ENCODE peak calls at places on chromosome 13, in four cellular contexts. O is ovary, D is left ventricle myocardium inferior, L is uterus. A is an unnamed sample.

GRCh38 chr13:42102961-42103688 is 54.7 kb downstream of the DGKH start:
- DNase-seq in O (no peak), D (no peak), L (no peak), A (no peak)

GRCh38 chr13:103097366-103097928 is 31.2 kb upstream of the SLC10A2 start:
- DNase-seq in O (no peak), D (no peak), L (no peak), A (no peak)

GRCh38 chr13:99655351-99656091 is 154.2 kb downstream of the TM9SF2 start:
- DNase-seq in O (no peak), D (no peak), L (no peak), A (no peak)

GRCh38 chr13:80338781-80339577 is 1.9 kb downstream of the SPRY2 start:
- DNase-seq in O (peak; percentile 67), D (peak; percentile 76), L (peak; percentile 50), A (peak; percentile 79)

GRCh38 chr13:112073245-112074138 is 6.5 kb downstream of the SOX1 start:
- DNase-seq in O (no peak), D (no peak), L (no peak), A (peak; percentile 54)

GRCh38 chr13:37944476-37945442 is 75.2 kb upstream of the TRPC4 start:
- DNase-seq in O (no peak), D (no peak), L (no peak), A (no peak)

GRCh38 chr13:40665754-40666057 is 735 bp downstream of the FOXO1 start:
- DNase-seq in O (no peak), D (peak; percentile 21), L (no peak), A (peak; percentile 56)

GRCh38 chr13:59356607-59357006 is 807.1 kb downstream of the DIAPH3 start:
- DNase-seq in O (peak; percentile 27), D (peak; percentile 89), L (peak; percentile 51), A (no peak)

GRCh38 chr13:105048685-105049084 is 1486.8 kb downstream of the EFNB2 start:
- DNase-seq in O (no peak), D (no peak), L (no peak), A (peak; percentile 5)

GRCh38 chr13:51311271-51311670 is 28.2 kb upstream of the SERPINE3 start:
- DNase-seq in O (no peak), D (no peak), L (no peak), A (no peak)

GRCh38 chr13:98195054-98195791 is 18.2 kb upstream of the RNF113B start:
- DNase-seq in O (no peak), D (no peak), L (no peak), A (no peak)

GRCh38 chr13:70568571-70568970 is 460.3 kb upstream of the KLHL1 start:
- DNase-seq in O (no peak), D (no peak), L (no peak), A (peak; percentile 15)

GRCh38 chr13:43805071-43805468 is 18.3 kb upstream of the ENOX1 start:
- DNase-seq in O (no peak), D (no peak), L (peak; percentile 21), A (no peak)

GRCh38 chr13:25881946-25882574 is 169.8 kb downstream of the SHISA2 start:
- DNase-seq in O (no peak), D (no peak), L (no peak), A (peak; percentile 50)

GRCh38 chr13:39815345-39816111 is 160.1 kb downstream of the COG6 start:
- DNase-seq in O (peak; percentile 60), D (no peak), L (no peak), A (no peak)

GRCh38 chr13:110371550-110372465 is 64.7 kb downstream of the COL4A2 start:
- DNase-seq in O (no peak), D (no peak), L (peak; percentile 68), A (no peak)

GRCh38 chr13:46178821-46179220 is 3.2 kb downstream of the LCP1 start:
- DNase-seq in O (no peak), D (no peak), L (no peak), A (no peak)

GRCh38 chr13:34506796-34507195 is 435.3 kb upstream of the NBEA start:
- DNase-seq in O (no peak), D (no peak), L (no peak), A (no peak)

GRCh38 chr13:41458939-41459753 is 1.8 kb downstream of the RGCC start:
- DNase-seq in O (no peak), D (peak; percentile 26), L (peak; percentile 20), A (no peak)

GRCh38 chr13:105410602-105411001 is 1124.9 kb downstream of the EFNB2 start:
- DNase-seq in O (no peak), D (peak; percentile 47), L (no peak), A (peak; percentile 61)

GRCh38 chr13:75405976-75406703 is 75.8 kb downstream of the TBC1D4 start:
- DNase-seq in O (no peak), D (no peak), L (no peak), A (no peak)

GRCh38 chr13:94416454-94417080 is 62.9 kb downstream of the DCT start:
- DNase-seq in O (no peak), D (no peak), L (no peak), A (peak; percentile 34)

GRCh38 chr13:99280166-99280565 is 22.0 kb upstream of the GPR18 start:
- DNase-seq in O (no peak), D (no peak), L (no peak), A (no peak)

GRCh38 chr13:43009506-43009905 is 13.9 kb upstream of the DNAJC15 start:
- DNase-seq in O (no peak), D (no peak), L (no peak), A (no peak)

GRCh38 chr13:79385694-79386093 is 20.4 kb downstream of the RBM26 start:
- DNase-seq in O (no peak), D (no peak), L (no peak), A (no peak)

GRCh38 chr13:33933810-33934209 is 115.9 kb downstream of the RFC3 start:
- DNase-seq in O (no peak), D (no peak), L (no peak), A (no peak)

GRCh38 chr13:109869312-109870237 is 83.2 kb upstream of the IRS2 start:
- DNase-seq in O (peak; percentile 87), D (peak; percentile 81), L (peak; percentile 71), A (peak; percentile 9)

GRCh38 chr13:30022796-30023195 is 172.4 kb upstream of the UBL3 start:
- DNase-seq in O (no peak), D (no peak), L (no peak), A (no peak)

GRCh38 chr13:113842336-113843062 is 21.4 kb downstream of the GAS6 start:
- DNase-seq in O (peak; percentile 23), D (peak; percentile 14), L (peak; percentile 12), A (no peak)

GRCh38 chr13:80348308-80348707 is 7.4 kb upstream of the SPRY2 start:
- DNase-seq in O (no peak), D (no peak), L (no peak), A (no peak)

GRCh38 chr13:97199451-97199850 is 22.7 kb upstream of the MBNL2 start:
- DNase-seq in O (no peak), D (no peak), L (no peak), A (no peak)

GRCh38 chr13:41544824-41545707 is 87.7 kb downstream of the RGCC start:
- DNase-seq in O (no peak), D (no peak), L (no peak), A (no peak)

GRCh38 chr13:86710013-86710412 is 910.8 kb upstream of the SLITRK6 start:
- DNase-seq in O (no peak), D (no peak), L (no peak), A (no peak)

GRCh38 chr13:27730191-27730590 is 62.1 kb upstream of the GSX1 start:
- DNase-seq in O (no peak), D (no peak), L (no peak), A (no peak)

DNA sequence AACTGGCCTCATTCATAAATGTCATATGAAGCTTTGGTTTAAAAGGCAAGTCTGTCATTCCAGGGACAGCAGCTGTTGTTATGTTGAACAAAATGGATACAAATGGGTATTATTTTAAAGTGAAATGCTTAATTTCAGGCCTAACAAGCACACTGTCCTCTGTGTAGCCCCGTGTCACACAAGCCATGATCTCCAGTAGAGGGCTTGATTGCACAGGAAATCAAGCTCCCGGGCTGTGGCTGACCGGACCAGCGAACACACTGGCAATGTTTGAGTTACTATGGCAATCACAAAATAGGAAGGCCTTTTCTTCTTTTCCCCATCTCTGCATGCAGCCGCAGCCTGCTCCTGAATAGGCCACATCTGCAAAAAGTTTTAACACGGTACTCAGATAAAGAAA is 64.0 kb upstream of the GSX1 start:
- DNase-seq in O (no peak), D (no peak), L (no peak), A (peak; percentile 28)
- TF ChIP-seq CTCF in O (no peak), D (no peak), L (no peak), A (no peak)

DNA sequence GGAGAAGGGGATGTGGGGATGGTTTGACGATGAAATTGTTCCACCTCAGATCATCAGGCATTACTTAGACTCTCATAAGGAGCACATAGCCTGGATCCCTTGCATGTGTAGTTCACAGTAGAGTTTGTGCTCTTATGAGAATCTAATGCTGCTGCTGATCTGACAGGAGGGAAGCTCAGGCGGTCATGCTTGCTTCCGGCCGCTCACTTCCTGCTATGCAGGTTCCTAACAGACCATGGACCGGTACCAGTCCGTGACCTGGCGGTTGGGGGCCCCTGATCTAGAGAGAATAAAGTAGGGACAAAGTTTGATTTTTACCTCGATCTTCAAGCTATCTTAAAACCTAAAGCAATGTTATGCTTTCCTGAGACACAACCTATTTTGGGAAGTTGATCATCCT is 373.8 kb upstream of the ARGLU1 start:
- DNase-seq in O (no peak), D (no peak), L (no peak), A (no peak)
- TF ChIP-seq CTCF in O (no peak), D (no peak), L (no peak), A (no peak)

GRCh38 chr13:92012787-92013186 is 614.4 kb downstream of the GPC5 start:
- DNase-seq in O (no peak), D (no peak), L (no peak), A (no peak)
- TF ChIP-seq CTCF in O (no peak), D (no peak), L (no peak), A (no peak)

DNA sequence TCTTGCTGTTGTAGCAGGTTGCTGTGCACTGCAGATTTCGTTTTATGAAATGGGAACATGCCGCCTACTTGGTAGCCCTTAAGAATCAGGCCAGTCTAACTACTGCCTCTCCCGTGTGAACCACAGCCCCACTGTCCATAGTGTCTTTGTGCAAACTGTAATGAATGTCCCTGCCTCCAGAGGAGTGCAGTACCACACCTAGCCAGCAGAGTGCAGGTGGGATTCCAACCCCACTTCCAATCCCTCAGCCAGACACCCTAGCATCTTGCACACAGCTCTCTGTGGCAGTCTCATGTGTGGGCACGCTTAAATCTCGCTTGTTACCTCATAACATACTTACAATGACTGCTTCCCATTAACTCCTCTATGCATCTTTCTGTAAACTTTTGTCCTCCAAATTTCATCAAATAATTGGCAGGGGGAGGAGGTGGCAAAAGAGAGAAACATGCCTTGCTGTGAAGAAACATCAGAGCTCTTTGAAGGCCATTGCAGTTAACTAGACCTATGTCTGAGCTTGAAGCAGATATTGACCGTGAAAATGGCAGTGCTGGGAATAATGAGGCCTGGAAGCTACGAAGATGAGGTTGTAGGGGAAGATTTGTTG is 47.2 kb downstream of the ZAR1L start:
- DNase-seq in O (no peak), D (no peak), L (no peak), A (no peak)
- TF ChIP-seq CTCF in O (no peak), D (peak; percentile 55), L (peak; percentile 36), A (peak; percentile 36)